ENCODE peak calls at places on chromosome 4, in four cellular contexts. Y, D, N and C are unnamed samples.

GRCh38 chr4:149790172-149790907 is 25.3 kb downstream of the IQCM start:
- DNase-seq in Y (no peak), N (no peak), D (no peak), C (no peak)

GRCh38 chr4:56674984-56675383 is 6.1 kb downstream of the HOPX start:
- DNase-seq in Y (no peak), D (no peak), N (peak), C (no peak)

GRCh38 chr4:175514174-175514573 is 297.9 kb downstream of the GPM6A start:
- DNase-seq in D (no peak), Y (no peak), N (no peak), C (no peak)

GRCh38 chr4:95506264-95506663 is 42.5 kb downstream of the UNC5C start:
- DNase-seq in N (no peak), D (no peak), Y (no peak), C (no peak)

GRCh38 chr4:8545439-8545765 is 34.8 kb upstream of the GPR78 start:
- DNase-seq in D (no peak), Y (no peak), N (no peak), C (no peak)

GRCh38 chr4:168796362-168797106 is 213.5 kb downstream of the CBR4 start:
- DNase-seq in Y (no peak), N (peak), D (no peak), C (peak)

GRCh38 chr4:41160010-41160789 is 54.1 kb downstream of the APBB2 start:
- DNase-seq in D (no peak), N (no peak), Y (no peak), C (no peak)

GRCh38 chr4:75004755-75005668 is 72.1 kb downstream of the PARM1 start:
- DNase-seq in D (no peak), N (no peak), Y (no peak), C (no peak)